ENCODE peak calls at places on chromosomes 1 and 21, in eight cellular contexts. S is stimulated activated CD4-positive, alpha-beta T cell treated with anti-CD3 and anti-CD28 coated beads, Interleukin-1b, Interleukin-23, amount 100 ng/mL, for 48 hours; B is PC-9; D is Panc1; C is T-cell; F is H54; U is activated naive CD4-positive, alpha-beta T cell treated with anti-CD3 and anti-CD28 coated beads, Interleukin-2, amount 50 U/mL, for 16 hours; H is GM12865. R is an unnamed sample.
A peak's percentile ranks its signal among the peaks of the same experiment; 100 is the strongest.

GRCh38 chr1:20868263-20868662 is 81.2 kb upstream of the HP1BP3 start:
- DNase-seq in U (no peak), S (no peak), D (no peak), H (no peak), C (no peak), F (no peak), B (no peak), R (no peak)

GRCh38 chr1:113217447-113218208 is 144.6 kb downstream of the LRIG2 start:
- DNase-seq in U (no peak), B (no peak), D (no peak), C (no peak), S (no peak), H (no peak), F (no peak), R (no peak)

GRCh38 chr1:2384941-2385481 is 6.3 kb downstream of the MORN1 start:
- DNase-seq in U (no peak), B (no peak), S (peak; percentile 0), H (no peak), F (no peak), D (no peak), C (no peak), R (no peak)

GRCh38 chr21:44427241-44428120 is 27.8 kb upstream of the LRRC3 start:
- DNase-seq in S (no peak), D (no peak), B (no peak), U (no peak), H (no peak), C (peak; percentile 22), F (no peak), R (no peak)

GRCh38 chr1:244272471-244273261 is 179.0 kb downstream of the ADSS2 start:
- DNase-seq in U (peak; percentile 62), B (peak; percentile 77), H (peak; percentile 88), D (peak; percentile 89), C (peak; percentile 66), F (peak; percentile 29), S (peak; percentile 63), R (peak; percentile 37)

GRCh38 chr1:20102875-20103274 is 16.5 kb downstream of the PLA2G2D start:
- DNase-seq in U (no peak), B (no peak), F (no peak), C (no peak), H (no peak), D (no peak), S (no peak), R (peak; percentile 76)

GRCh38 chr1:234721476-234722266 is 111.7 kb upstream of the IRF2BP2 start:
- DNase-seq in S (no peak), B (no peak), C (no peak), U (no peak), F (no peak), D (no peak), H (no peak), R (no peak)

GRCh38 chr1:215987092-215987855 is 420.2 kb downstream of the KCTD3 start:
- DNase-seq in S (no peak), B (no peak), C (no peak), U (no peak), D (no peak), F (no peak), H (no peak), R (no peak)

GRCh38 chr1:43883321-43883720 is 50.3 kb upstream of the ARTN start:
- DNase-seq in F (no peak), H (no peak), C (peak; percentile 5), S (no peak), B (no peak), D (no peak), U (no peak), R (no peak)

GRCh38 chr21:20045197-20045596 is 953.0 kb upstream of the NCAM2 start:
- DNase-seq in D (no peak), U (no peak), S (no peak), H (no peak), F (no peak), C (no peak), B (no peak), R (no peak)